ENCODE peak calls at places on chromosomes 7 and 10, in five cellular contexts. One of them, this sample, is unnamed.

GRCh38 chr10:73860050-73860491 is 14.3 kb downstream of the CAMK2G start:
- DNase-seq in CD8-positive, alpha-beta T cell: no peak
- DNase-seq in Calu3: no peak
- DNase-seq in H1: no peak
- DNase-seq in colonic mucosa: no peak
- DNase-seq in this sample: no peak

GRCh38 chr7:7176421-7177043 is 5.8 kb upstream of the C1GALT1 start:
- DNase-seq in CD8-positive, alpha-beta T cell: no peak
- DNase-seq in Calu3: peak
- DNase-seq in H1: no peak
- DNase-seq in colonic mucosa: no peak
- DNase-seq in this sample: no peak

GRCh38 chr7:24885716-24886115 is 94.3 kb downstream of the OSBPL3 start:
- DNase-seq in CD8-positive, alpha-beta T cell: no peak
- DNase-seq in Calu3: no peak
- DNase-seq in H1: no peak
- DNase-seq in colonic mucosa: no peak
- DNase-seq in this sample: no peak

GRCh38 chr7:75984130-75985008 is 10.0 kb downstream of the TMEM120A start:
- DNase-seq in CD8-positive, alpha-beta T cell: no peak
- DNase-seq in Calu3: no peak
- DNase-seq in H1: no peak
- DNase-seq in colonic mucosa: no peak
- DNase-seq in this sample: no peak

GRCh38 chr10:60958892-60959601 is 15.1 kb upstream of the RHOBTB1 start:
- DNase-seq in CD8-positive, alpha-beta T cell: no peak
- DNase-seq in Calu3: no peak
- DNase-seq in H1: no peak
- DNase-seq in colonic mucosa: no peak
- DNase-seq in this sample: no peak

GRCh38 chr7:70693690-70694356 is 438.1 kb upstream of the GALNT17 start:
- DNase-seq in CD8-positive, alpha-beta T cell: peak
- DNase-seq in Calu3: no peak
- DNase-seq in H1: no peak
- DNase-seq in colonic mucosa: peak
- DNase-seq in this sample: peak

GRCh38 chr10:80154978-80155695 is 22.6 kb downstream of the PLAC9 start:
- DNase-seq in CD8-positive, alpha-beta T cell: no peak
- DNase-seq in Calu3: no peak
- DNase-seq in H1: no peak
- DNase-seq in colonic mucosa: no peak
- DNase-seq in this sample: no peak

GRCh38 chr7:129657363-129657762 is 45.8 kb downstream of the NRF1 start:
- DNase-seq in CD8-positive, alpha-beta T cell: no peak
- DNase-seq in Calu3: no peak
- DNase-seq in H1: no peak
- DNase-seq in colonic mucosa: no peak
- DNase-seq in this sample: no peak

GRCh38 chr7:28688651-28689050 is 269.5 kb downstream of the TRIL start:
- DNase-seq in CD8-positive, alpha-beta T cell: no peak
- DNase-seq in Calu3: no peak
- DNase-seq in H1: no peak
- DNase-seq in colonic mucosa: no peak
- DNase-seq in this sample: no peak

GRCh38 chr10:116796910-116797513 is 52.3 kb upstream of the ENO4 start:
- DNase-seq in CD8-positive, alpha-beta T cell: peak
- DNase-seq in Calu3: peak
- DNase-seq in H1: peak
- DNase-seq in colonic mucosa: peak
- DNase-seq in this sample: peak

GRCh38 chr10:45001382-45002148 is 842 bp downstream of the ZNF22 start:
- DNase-seq in CD8-positive, alpha-beta T cell: peak
- DNase-seq in Calu3: peak
- DNase-seq in H1: no peak
- DNase-seq in colonic mucosa: peak
- DNase-seq in this sample: peak
- TF ChIP-seq CTCF in CD8-positive, alpha-beta T cell: no peak
- TF ChIP-seq CTCF in Calu3: no peak
- TF ChIP-seq CTCF in H1: no peak
- TF ChIP-seq CTCF in colonic mucosa: no peak
- TF ChIP-seq CTCF in this sample: no peak

GRCh38 chr7:153090757-153091156 is 331.2 kb downstream of the ACTR3B start:
- DNase-seq in CD8-positive, alpha-beta T cell: no peak
- DNase-seq in Calu3: no peak
- DNase-seq in H1: no peak
- DNase-seq in colonic mucosa: no peak
- DNase-seq in this sample: no peak
- TF ChIP-seq CTCF in CD8-positive, alpha-beta T cell: no peak
- TF ChIP-seq CTCF in Calu3: no peak
- TF ChIP-seq CTCF in H1: no peak
- TF ChIP-seq CTCF in colonic mucosa: no peak
- TF ChIP-seq CTCF in this sample: no peak

DNA sequence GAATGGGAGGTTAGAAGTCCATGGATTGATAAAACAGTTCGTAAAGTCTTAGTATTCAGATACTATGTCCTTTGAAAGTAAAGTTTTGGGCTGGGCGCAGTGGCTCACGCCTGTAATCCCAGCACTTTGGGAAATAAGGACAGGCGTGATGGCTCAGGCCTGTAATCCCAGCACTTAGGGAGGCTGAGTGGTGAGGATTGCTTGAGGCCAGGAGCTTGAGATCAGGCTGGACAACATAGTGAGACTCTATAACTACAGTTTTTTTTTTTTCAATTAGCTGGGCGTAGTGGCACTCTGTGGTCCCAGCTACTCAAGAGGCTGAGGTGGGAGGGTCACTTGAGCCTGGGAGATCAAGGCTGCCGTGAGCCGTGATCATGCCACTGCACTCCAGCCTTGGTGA is 25.8 kb upstream of the AGFG2 start:
- DNase-seq in CD8-positive, alpha-beta T cell: no peak
- DNase-seq in Calu3: no peak
- DNase-seq in H1: no peak
- DNase-seq in colonic mucosa: no peak
- DNase-seq in this sample: no peak
- TF ChIP-seq CTCF in CD8-positive, alpha-beta T cell: no peak
- TF ChIP-seq CTCF in Calu3: no peak
- TF ChIP-seq CTCF in H1: no peak
- TF ChIP-seq CTCF in colonic mucosa: no peak
- TF ChIP-seq CTCF in this sample: no peak

GRCh38 chr7:44762300-44762699 is 13.7 kb downstream of the ZMIZ2 start:
- DNase-seq in CD8-positive, alpha-beta T cell: no peak
- DNase-seq in Calu3: no peak
- DNase-seq in H1: no peak
- DNase-seq in colonic mucosa: no peak
- DNase-seq in this sample: no peak

GRCh38 chr7:44764081-44764480 is 15.4 kb downstream of the ZMIZ2 start:
- DNase-seq in CD8-positive, alpha-beta T cell: no peak
- DNase-seq in Calu3: no peak
- DNase-seq in H1: no peak
- DNase-seq in colonic mucosa: no peak
- DNase-seq in this sample: no peak

GRCh38 chr7:44764665-44765578 is 16.3 kb downstream of the ZMIZ2 start:
- DNase-seq in CD8-positive, alpha-beta T cell: no peak
- DNase-seq in Calu3: no peak
- DNase-seq in H1: no peak
- DNase-seq in colonic mucosa: no peak
- DNase-seq in this sample: no peak

GRCh38 chr7:44761207-44762161 is 12.8 kb downstream of the ZMIZ2 start:
- DNase-seq in CD8-positive, alpha-beta T cell: no peak
- DNase-seq in Calu3: no peak
- DNase-seq in H1: no peak
- DNase-seq in colonic mucosa: peak
- DNase-seq in this sample: no peak

DNA sequence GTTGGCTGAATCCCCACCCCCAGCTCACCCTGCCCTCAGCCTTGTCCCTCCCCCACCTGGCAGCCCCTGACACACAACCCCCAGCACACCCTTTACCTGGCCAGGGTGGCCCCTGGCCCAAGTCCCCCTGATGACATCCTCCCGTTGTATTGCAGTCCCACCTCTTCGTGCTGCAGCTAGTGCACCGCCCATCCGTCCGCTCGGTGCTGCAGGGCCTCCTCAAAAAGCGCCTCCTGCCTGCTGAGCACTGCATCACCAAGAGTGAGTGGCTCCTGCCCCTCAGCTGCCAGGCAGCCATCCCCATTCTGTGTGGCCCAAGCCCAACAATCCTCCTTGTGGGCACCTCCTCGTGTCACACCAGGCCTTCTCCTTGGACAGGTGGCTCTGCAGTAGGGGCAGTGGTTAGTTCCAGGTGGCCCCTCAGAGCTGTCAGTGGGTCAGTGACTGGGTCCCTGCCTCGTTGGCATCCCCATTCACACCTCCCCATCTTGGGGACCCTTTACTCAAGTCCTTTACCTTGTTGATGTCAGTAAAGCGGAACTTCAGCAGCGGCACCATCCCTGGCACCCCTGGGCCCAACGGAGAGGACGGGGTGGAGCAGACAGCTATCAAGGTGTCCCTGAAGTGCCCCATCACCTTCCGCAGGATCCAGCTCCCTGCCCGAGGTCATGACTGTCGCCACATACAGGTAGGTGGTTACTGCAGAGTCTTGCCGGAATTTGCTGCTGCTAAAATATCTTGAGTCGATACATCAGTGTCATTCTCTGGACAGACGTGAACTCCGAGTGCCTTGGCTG is 14.3 kb downstream of the ZMIZ2 start:
- DNase-seq in CD8-positive, alpha-beta T cell: no peak
- DNase-seq in Calu3: no peak
- DNase-seq in H1: no peak
- DNase-seq in colonic mucosa: no peak
- DNase-seq in this sample: no peak
- TF ChIP-seq CTCF in CD8-positive, alpha-beta T cell: no peak
- TF ChIP-seq CTCF in Calu3: no peak
- TF ChIP-seq CTCF in H1: no peak
- TF ChIP-seq CTCF in colonic mucosa: no peak
- TF ChIP-seq CTCF in this sample: no peak

DNA sequence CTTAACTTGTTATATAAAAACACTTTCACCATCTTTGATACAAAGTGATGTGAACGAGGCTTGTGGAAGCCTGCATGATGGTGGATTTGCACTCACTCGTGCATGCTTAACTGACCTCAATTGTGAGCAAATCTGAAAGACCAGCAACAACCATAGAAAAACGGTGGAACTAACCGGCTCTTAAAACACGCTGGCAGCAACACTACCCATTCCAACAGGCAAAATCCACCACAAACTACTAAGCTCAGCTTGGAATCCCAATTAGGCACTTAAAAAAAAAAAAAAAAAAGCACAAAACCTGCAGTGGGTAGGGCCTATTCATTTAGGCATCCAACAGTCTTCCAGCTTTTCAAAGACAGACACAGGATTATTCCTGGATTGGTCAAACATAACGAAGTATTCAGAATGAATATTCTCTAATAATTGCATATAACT is 1.8 kb downstream of the GDI2 start:
- DNase-seq in CD8-positive, alpha-beta T cell: no peak
- DNase-seq in Calu3: no peak
- DNase-seq in H1: no peak
- DNase-seq in colonic mucosa: peak
- DNase-seq in this sample: no peak
- TF ChIP-seq CTCF in CD8-positive, alpha-beta T cell: no peak
- TF ChIP-seq CTCF in Calu3: no peak
- TF ChIP-seq CTCF in H1: no peak
- TF ChIP-seq CTCF in colonic mucosa: no peak
- TF ChIP-seq CTCF in this sample: no peak

This sample was measured in endothelial cell.